ENCODE peak calls at places on chromosomes 4 and X, in five cellular contexts. N is stomach, D is mammary epithelial cell, Y is left lung, I is psoas muscle. O is an unnamed sample.

GRCh38 chrX:107146670-107147069 is 28.0 kb upstream of the RBM41 start:
- DNase-seq in D (peak; percentile 83), I (no peak), Y (no peak), N (no peak), O (no peak)

GRCh38 chr4:67687639-67688038 is 13.3 kb downstream of the UBA6 start:
- DNase-seq in I (no peak), D (no peak), Y (no peak), N (no peak), O (no peak)

GRCh38 chr4:1501754-1502500 is 95.7 kb upstream of the NKX1-1 start:
- DNase-seq in Y (peak; percentile 22), I (no peak), D (no peak), N (no peak), O (peak; percentile 56)

GRCh38 chr4:74152841-74153240 is 5.1 kb upstream of the MTHFD2L start:
- DNase-seq in I (no peak), Y (no peak), D (no peak), N (no peak), O (no peak)

GRCh38 chr4:6371827-6372226 is 100.6 kb downstream of the PPP2R2C start:
- DNase-seq in I (no peak), Y (no peak), N (no peak), D (no peak), O (no peak)

GRCh38 chr4:118968006-118968405 is 79.4 kb downstream of the SYNPO2 start:
- DNase-seq in N (peak; percentile 57), D (peak; percentile 48), Y (peak; percentile 71), I (peak; percentile 41), O (no peak)

GRCh38 chrX:99353412-99353811 is 1056.7 kb downstream of the PCDH19 start:
- DNase-seq in I (no peak), N (peak; percentile 38), D (no peak), Y (no peak), O (no peak)

GRCh38 chrX:73448379-73448778 is 1.5 kb downstream of the CDX4 start:
- DNase-seq in I (no peak), N (no peak), D (no peak), Y (no peak), O (no peak)

GRCh38 chrX:14095702-14096101 is 66.0 kb upstream of the GEMIN8 start:
- DNase-seq in D (peak; percentile 58), Y (no peak), N (peak; percentile 28), I (peak; percentile 7), O (no peak)

GRCh38 chr4:109676886-109677285 is 26.4 kb downstream of the CASP6 start:
- DNase-seq in D (no peak), I (no peak), N (no peak), Y (no peak), O (no peak)

GRCh38 chr4:6475492-6476020 is 3.1 kb upstream of the PPP2R2C start:
- DNase-seq in N (no peak), Y (no peak), D (no peak), I (no peak), O (peak; percentile 60)

GRCh38 chrX:17635231-17635630 is 102.1 kb upstream of the SCML1 start:
- DNase-seq in I (no peak), D (no peak), Y (no peak), N (no peak), O (no peak)

GRCh38 chrX:43750248-43750676 is 94.2 kb downstream of the MAOA start:
- DNase-seq in Y (peak; percentile 38), D (peak; percentile 51), I (peak; percentile 23), N (peak; percentile 49), O (peak; percentile 75)

GRCh38 chrX:10160221-10160620 is 3.4 kb downstream of the CLCN4 start:
- DNase-seq in Y (no peak), N (no peak), D (no peak), I (no peak), O (no peak)

GRCh38 chr4:147984065-147984777 is 252.3 kb downstream of the ARHGAP10 start:
- DNase-seq in Y (no peak), N (no peak), D (peak; percentile 23), I (no peak), O (no peak)

GRCh38 chrX:9940397-9940796 is 26.8 kb upstream of the CLDN34 start:
- DNase-seq in Y (no peak), I (no peak), N (no peak), D (peak; percentile 54), O (no peak)

GRCh38 chr4:44700427-44700826 is 22.2 kb downstream of the GUF1 start:
- DNase-seq in Y (no peak), I (no peak), N (no peak), D (no peak), O (no peak)

GRCh38 chrX:35076061-35076460 is 133.5 kb downstream of the FAM47B start:
- DNase-seq in Y (no peak), D (peak; percentile 21), I (no peak), N (no peak), O (no peak)

GRCh38 chrX:40094900-40095587 is 2.7 kb downstream of the BCOR start:
- DNase-seq in I (no peak), D (no peak), N (no peak), Y (no peak), O (no peak)

GRCh38 chr4:20254517-20255250 is 3.0 kb downstream of the SLIT2 start:
- DNase-seq in I (peak; percentile 27), Y (no peak), D (no peak), N (no peak), O (peak; percentile 63)

GRCh38 chr4:135775909-135776308 is 1574.3 kb upstream of the PABPC4L start:
- DNase-seq in N (no peak), D (no peak), Y (no peak), I (no peak), O (no peak)

GRCh38 chrX:107449490-107450175 is at the start of gene FRMPD3:
- DNase-seq in Y (no peak), N (no peak), I (no peak), D (no peak), O (no peak)

GRCh38 chr4:132227349-132228165 is 921.5 kb upstream of the PCDH10 start:
- DNase-seq in I (peak; percentile 15), N (no peak), D (peak; percentile 9), Y (no peak), O (no peak)

GRCh38 chr4:4541040-4541631 is 712 bp downstream of the STX18 start:
- DNase-seq in Y (peak; percentile 54), I (peak; percentile 18), D (peak; percentile 53), N (peak; percentile 28), O (no peak)

GRCh38 chr4:123524958-123525628 is 128.5 kb downstream of the SPRY1 start:
- DNase-seq in I (no peak), D (no peak), Y (no peak), N (peak; percentile 58), O (no peak)

GRCh38 chrX:66200855-66201795 is 37.1 kb downstream of the HEPH start:
- DNase-seq in D (no peak), Y (no peak), N (no peak), I (no peak), O (no peak)

GRCh38 chr4:141711211-141711610 is 74.8 kb downstream of the IL15 start:
- DNase-seq in I (no peak), N (no peak), D (peak; percentile 8), Y (no peak), O (no peak)

GRCh38 chr4:169826634-169827187 is 69.0 kb upstream of the HPF1 start:
- DNase-seq in N (no peak), I (no peak), Y (no peak), D (no peak), O (no peak)

GRCh38 chr4:122603156-122603574 is 17.7 kb downstream of the IL21 start:
- DNase-seq in D (no peak), Y (no peak), N (no peak), I (no peak), O (no peak)

GRCh38 chr4:84708406-84709135 is 125.6 kb downstream of the CDS1 start:
- DNase-seq in D (no peak), N (no peak), Y (no peak), I (no peak), O (no peak)
- H3K36me3 ChIP-seq in D (peaks cover 28% of the 10 kb centered on the region), N (peaks cover 94% of the 10 kb centered on the region), Y (peaks cover 100% of the 10 kb centered on the region), I (peaks cover 99% of the 10 kb centered on the region), O (peaks cover 93% of the 10 kb centered on the region)

DNA sequence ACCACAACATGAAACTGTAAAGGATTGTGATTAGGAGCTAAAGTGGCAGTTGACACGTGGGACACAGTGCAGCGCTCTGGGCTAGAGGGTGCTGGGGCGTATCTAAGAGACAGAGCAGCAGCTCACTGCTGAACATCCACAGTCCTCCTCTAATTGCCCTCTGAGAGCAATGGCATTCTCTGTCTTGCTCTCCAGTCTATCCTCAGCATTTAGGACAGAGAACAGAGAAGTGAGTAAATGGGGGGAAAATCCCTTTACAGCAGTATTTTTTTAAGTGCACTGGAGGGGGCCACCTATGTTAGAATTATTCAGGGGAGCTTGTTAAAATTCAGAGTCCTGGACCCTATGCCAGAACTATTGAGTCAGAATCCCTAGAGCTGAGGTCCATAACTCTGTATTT is 4.2 kb upstream of the TMEM154 start:
- DNase-seq in N (no peak), I (no peak), D (no peak), Y (no peak), O (no peak)
- H3K36me3 ChIP-seq in N (no peaks in the 10 kb centered on the region), I (no peaks in the 10 kb centered on the region), D (no peaks in the 10 kb centered on the region), Y (no peaks in the 10 kb centered on the region), O (no peaks in the 10 kb centered on the region)

GRCh38 chr4:3411676-3412075 is 30.1 kb upstream of the HGFAC start:
- DNase-seq in Y (no peak), I (no peak), N (no peak), D (no peak), O (peak; percentile 44)

GRCh38 chr4:3412257-3413020 is 29.3 kb upstream of the HGFAC start:
- DNase-seq in D (no peak), I (no peak), Y (no peak), N (no peak), O (peak; percentile 43)

GRCh38 chr4:3413675-3414420 is 27.9 kb upstream of the HGFAC start:
- DNase-seq in Y (peak; percentile 29), I (no peak), N (no peak), D (no peak), O (peak; percentile 50)

GRCh38 chr4:3414421-3415279 is 27.1 kb upstream of the HGFAC start:
- DNase-seq in I (no peak), D (no peak), Y (peak; percentile 40), N (no peak), O (peak; percentile 49)

GRCh38 chr4:3413217-3413671 is 28.5 kb upstream of the HGFAC start:
- DNase-seq in D (no peak), N (no peak), I (no peak), Y (peak; percentile 25), O (peak; percentile 72)
- H3K36me3 ChIP-seq in D (peaks cover 19% of the 10 kb centered on the region), N (peaks cover 31% of the 10 kb centered on the region), I (peaks cover 29% of the 10 kb centered on the region), Y (peaks cover 29% of the 10 kb centered on the region), O (peaks cover 43% of the 10 kb centered on the region)

GRCh38 chrX:110396777-110397176 is 38.1 kb downstream of the RTL9 start:
- DNase-seq in N (no peak), Y (no peak), I (no peak), D (no peak), O (no peak)

GRCh38 chrX:110397353-110397752 is 38.7 kb downstream of the RTL9 start:
- DNase-seq in I (no peak), D (no peak), Y (no peak), N (no peak), O (no peak)

GRCh38 chrX:110397904-110398303 is 39.3 kb downstream of the RTL9 start:
- DNase-seq in I (no peak), Y (no peak), D (no peak), N (no peak), O (no peak)

GRCh38 chrX:110394653-110395052 is 36.0 kb downstream of the RTL9 start:
- DNase-seq in D (peak; percentile 85), Y (no peak), I (no peak), N (no peak), O (no peak)

DNA sequence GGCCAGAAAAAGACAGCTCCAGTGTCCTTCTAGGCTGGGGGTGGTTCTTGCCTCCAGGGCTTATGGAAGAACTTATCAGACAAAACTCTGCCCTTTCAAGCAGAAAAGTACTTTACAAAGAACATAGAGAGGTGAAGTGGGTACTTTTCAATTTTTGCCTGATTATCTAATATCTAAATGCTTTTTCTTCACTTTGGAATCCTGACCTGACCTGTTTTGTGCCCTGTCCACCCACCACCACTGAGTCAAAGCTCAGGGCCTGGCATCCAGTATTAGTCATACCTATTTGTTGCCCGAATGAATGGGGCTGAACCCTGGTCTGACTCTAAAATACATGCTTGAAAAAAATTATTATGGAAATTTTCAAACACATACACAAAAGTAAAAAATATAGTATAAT is 37.2 kb downstream of the RTL9 start:
- DNase-seq in D (peak; percentile 41), I (no peak), N (no peak), Y (no peak), O (no peak)
- H3K36me3 ChIP-seq in D (no peaks in the 10 kb centered on the region), I (no peaks in the 10 kb centered on the region), N (no peaks in the 10 kb centered on the region), Y (no peaks in the 10 kb centered on the region), O (no peaks in the 10 kb centered on the region)